ENCODE peak calls at places on chromosomes 4 and X, in five cellular contexts. I, V, A, D and R are unnamed samples.
A peak's percentile ranks its signal among the peaks of the same experiment; 100 is the strongest.

GRCh38 chrX:78708171-78708570 is 39.3 kb upstream of the LPAR4 start:
- DNase-seq in D (peak; percentile 63), A (no peak), I (no peak), V (no peak), R (no peak)

GRCh38 chr4:139154538-139154937 is 22.5 kb downstream of the ELF2 start:
- DNase-seq in A (no peak), V (no peak), I (no peak), D (no peak), R (no peak)

GRCh38 chrX:77444075-77444474 is 3.1 kb upstream of the FGF16 start:
- DNase-seq in A (no peak), I (no peak), V (no peak), D (no peak), R (no peak)

GRCh38 chrX:30150196-30150895 is 65.0 kb upstream of the MAGEB2 start:
- DNase-seq in A (no peak), D (peak; percentile 54), V (peak; percentile 17), I (no peak), R (no peak)

GRCh38 chr4:119932277-119932676 is 134.4 kb downstream of the MAD2L1 start:
- DNase-seq in A (no peak), D (no peak), V (no peak), I (no peak), R (no peak)

GRCh38 chr4:124275-125081 is at the start of gene ZNF718:
- DNase-seq in I (peak; percentile 97), A (peak; percentile 95), V (peak; percentile 94), D (peak; percentile 89), R (peak; percentile 94)

GRCh38 chr4:153140294-153140693 is 63.9 kb upstream of the TRIM2 start:
- DNase-seq in A (no peak), D (no peak), I (no peak), V (no peak), R (no peak)

GRCh38 chrX:39477438-39478120 is 620.2 kb downstream of the BCOR start:
- DNase-seq in A (peak; percentile 73), I (no peak), V (no peak), D (peak; percentile 37), R (peak; percentile 3)

GRCh38 chrX:115494133-115494532 is 66.8 kb upstream of the PLS3 start:
- DNase-seq in A (no peak), I (no peak), D (peak; percentile 41), V (no peak), R (no peak)

GRCh38 chrX:150790021-150790420 is 96.8 kb downstream of the MTMR1 start:
- DNase-seq in V (no peak), A (no peak), I (no peak), D (no peak), R (no peak)

GRCh38 chr4:123583043-123583442 is 186.4 kb downstream of the SPRY1 start:
- DNase-seq in D (no peak), A (no peak), V (no peak), I (no peak), R (no peak)

GRCh38 chrX:130100180-130100579 is 10.1 kb downstream of the ELF4 start:
- DNase-seq in A (peak; percentile 57), V (no peak), I (no peak), D (no peak), R (no peak)

GRCh38 chr4:110704748-110705439 is 82.0 kb upstream of the PITX2 start:
- DNase-seq in I (no peak), V (no peak), D (no peak), A (no peak), R (no peak)

GRCh38 chrX:727738-728621 is 97.4 kb downstream of the SHOX start:
- DNase-seq in D (peak; percentile 36), A (no peak), I (peak; percentile 24), V (no peak), R (no peak)

GRCh38 chr4:15065516-15065915 is 63.2 kb downstream of the CPEB2 start:
- DNase-seq in A (no peak), V (no peak), D (no peak), I (no peak), R (no peak)

GRCh38 chrX:14356401-14356800 is 172.9 kb upstream of the GLRA2 start:
- DNase-seq in A (no peak), V (no peak), I (no peak), D (peak; percentile 50), R (no peak)

GRCh38 chr4:27463816-27464215 is 603.2 kb downstream of the STIM2 start:
- DNase-seq in I (no peak), D (peak; percentile 80), V (no peak), A (no peak), R (no peak)

GRCh38 chr4:13173974-13174373 is 310.2 kb downstream of the RAB28 start:
- DNase-seq in I (no peak), D (no peak), A (peak; percentile 59), V (no peak), R (no peak)

GRCh38 chr4:14096406-14096965 is 469.0 kb upstream of the BOD1L1 start:
- DNase-seq in I (no peak), A (no peak), V (no peak), D (no peak), R (no peak)

GRCh38 chrX:153477039-153477438 is 6.7 kb upstream of the HAUS7 start:
- DNase-seq in D (no peak), V (no peak), I (no peak), A (peak; percentile 57), R (no peak)

GRCh38 chrX:3345281-3346081 is 971 bp downstream of the MXRA5 start:
- DNase-seq in I (peak; percentile 23), A (peak; percentile 80), D (no peak), V (no peak), R (no peak)

GRCh38 chrX:40617566-40617965 is 5.7 kb upstream of the MPC1L start:
- DNase-seq in V (no peak), I (no peak), A (no peak), D (no peak), R (no peak)

GRCh38 chr4:110183643-110184042 is 14.8 kb downstream of the ELOVL6 start:
- DNase-seq in I (no peak), D (no peak), A (no peak), V (no peak), R (no peak)

GRCh38 chr4:108926058-108926457 is 163.2 kb upstream of the ETNPPL start:
- DNase-seq in A (no peak), I (no peak), V (no peak), D (no peak), R (no peak)

GRCh38 chr4:53852343-53852742 is 212.1 kb downstream of the CHIC2 start:
- DNase-seq in V (no peak), I (no peak), A (no peak), D (no peak), R (no peak)

GRCh38 chr4:88630756-88631155 is 38.5 kb downstream of the HERC3 start:
- DNase-seq in V (no peak), I (no peak), A (no peak), D (peak; percentile 77), R (no peak)

GRCh38 chr4:90357117-90357710 is 230.0 kb downstream of the CCSER1 start:
- DNase-seq in V (no peak), A (no peak), I (peak; percentile 42), D (peak; percentile 58), R (no peak)

GRCh38 chr4:57023104-57023503 is 44.4 kb downstream of the POLR2B start:
- DNase-seq in A (no peak), D (peak; percentile 99), I (no peak), V (no peak), R (no peak)

GRCh38 chrX:13432376-13432775 is 112.5 kb upstream of the ATXN3L start:
- DNase-seq in V (no peak), I (no peak), D (peak; percentile 45), A (peak; percentile 46), R (no peak)

GRCh38 chr4:41538887-41539498 is 1.0 kb downstream of the LIMCH1 start:
- DNase-seq in A (peak; percentile 26), I (no peak), D (peak; percentile 74), V (no peak), R (no peak)

GRCh38 chr4:41540687-41541086 is 2.7 kb downstream of the LIMCH1 start:
- DNase-seq in A (no peak), D (no peak), I (no peak), V (no peak), R (no peak)

GRCh38 chr4:41539711-41540110 is 1.8 kb downstream of the LIMCH1 start:
- DNase-seq in V (no peak), D (no peak), A (no peak), I (no peak), R (no peak)

GRCh38 chr4:41542526-41543270 is 4.7 kb downstream of the LIMCH1 start:
- DNase-seq in I (no peak), A (no peak), V (no peak), D (no peak), R (no peak)

DNA sequence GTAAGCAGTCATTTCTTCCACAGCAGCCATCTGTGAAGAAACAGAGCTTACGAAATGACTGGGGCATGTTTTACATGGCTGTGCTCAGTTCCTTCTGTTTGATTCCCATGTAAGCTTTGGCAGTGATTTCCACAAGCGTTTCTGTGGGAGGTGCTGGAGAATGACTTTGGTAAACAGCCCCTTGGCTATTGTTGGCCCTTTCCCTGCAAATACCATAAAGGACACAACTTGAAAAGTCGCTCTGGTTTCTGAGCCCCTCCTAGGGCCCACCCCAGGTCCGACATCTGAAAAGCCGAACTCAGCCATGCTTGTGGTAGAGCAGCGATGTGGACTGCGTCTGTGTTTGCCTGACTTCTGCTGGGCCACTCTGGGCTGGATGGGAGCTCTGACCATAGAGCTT is 3.7 kb downstream of the LIMCH1 start:
- DNase-seq in D (no peak), I (no peak), V (no peak), A (peak; percentile 30), R (no peak)
- H3K27ac ChIP-seq in D (no peak overlapping the region), I (no peak overlapping the region), V (no peak overlapping the region), A (peak overlapping the region; percentile 95), R (no peak overlapping the region)

DNA sequence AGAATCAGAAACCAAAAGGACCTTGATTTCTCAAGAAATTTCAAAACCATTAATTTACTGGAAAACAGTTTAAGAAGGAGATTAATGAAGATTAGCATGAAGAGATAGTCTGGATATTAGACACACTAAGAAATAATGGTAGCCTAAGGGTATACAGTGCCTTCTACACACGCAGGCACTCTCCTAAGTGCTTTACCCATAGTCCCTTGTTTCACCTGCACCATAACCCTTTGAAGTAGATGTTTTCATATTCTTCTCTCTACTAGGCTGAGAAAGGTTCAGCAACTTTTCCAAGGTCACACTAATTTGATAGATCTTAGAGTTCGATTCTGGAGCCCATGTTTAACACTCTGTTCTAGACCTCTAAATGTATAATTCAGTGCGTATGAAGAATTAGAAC is 259.0 kb upstream of the SLIT2 start:
- DNase-seq in A (no peak), D (no peak), V (no peak), I (no peak), R (no peak)
- H3K9me3 ChIP-seq in A (no peaks in the 10 kb centered on the region), D (no peaks in the 10 kb centered on the region), V (no peaks in the 10 kb centered on the region), I (no peaks in the 10 kb centered on the region), R (no peaks in the 10 kb centered on the region)

DNA sequence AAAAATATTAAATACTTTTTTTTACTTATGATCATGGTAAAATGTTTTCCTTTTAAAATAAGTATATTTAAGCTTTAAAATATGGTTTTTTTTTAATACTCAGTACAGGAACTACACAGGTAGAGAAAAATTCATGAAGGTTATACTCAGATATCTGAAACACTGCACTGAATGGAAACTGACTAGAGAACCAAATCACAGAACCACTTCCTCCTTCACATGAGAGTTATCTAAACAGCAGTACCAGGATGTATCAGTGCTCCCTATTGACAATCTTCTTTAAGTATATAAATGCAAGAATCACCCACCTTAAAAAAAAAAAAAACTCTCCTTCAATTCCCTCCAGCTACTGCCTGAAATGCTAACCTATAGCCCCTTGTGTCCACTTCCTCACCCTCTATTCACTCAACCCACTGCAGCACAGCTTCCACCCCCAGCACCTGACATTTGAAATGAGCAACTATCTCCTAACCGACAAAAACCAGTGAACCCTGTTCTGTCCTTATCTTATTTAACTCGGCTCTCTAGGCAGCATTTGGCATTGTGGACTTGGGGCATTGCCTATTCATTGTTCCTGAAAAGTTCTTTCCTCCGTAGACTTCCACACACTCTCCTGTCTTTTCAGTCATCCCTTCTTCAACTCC is 9.1 kb downstream of the SLC7A3 start:
- DNase-seq in V (no peak), I (no peak), D (no peak), A (no peak), R (no peak)
- H3K27me3 ChIP-seq in V (no peaks in the 10 kb centered on the region), I (no peaks in the 10 kb centered on the region), D (peaks cover 18% of the 10 kb centered on the region), A (peaks cover 7% of the 10 kb centered on the region), R (no peaks in the 10 kb centered on the region)

GRCh38 chr4:7630559-7631287 is 196.0 kb upstream of the PSAPL1 start:
- DNase-seq in D (peak; percentile 94), A (peak; percentile 78), I (no peak), V (no peak), R (no peak)
- H3K27ac ChIP-seq in D (peak overlapping the region; percentile 99), A (peak overlapping the region; percentile 10), I (no peak overlapping the region), V (no peak overlapping the region), R (no peak overlapping the region)